ENCODE peak calls at places on chromosome 11, in six cellular contexts. G is sigmoid colon, R is breast epithelium, W is heart left ventricle, J is esophagus squamous epithelium, B is tibial nerve. I is an unnamed sample. For H3K4me1, the result is how much of the 10 kb centered on the place peaks cover.

GRCh38 chr11:116712428-116712827 is 60.4 kb downstream of the BUD13 start:
- DNase-seq in G (no peak), R (no peak), W (no peak), J (no peak), B (no peak), I (no peak)

GRCh38 chr11:44760917-44761545 is 34.3 kb downstream of the TSPAN18 start:
- DNase-seq in G (peak), R (no peak), W (no peak), J (no peak), B (no peak), I (peak)

GRCh38 chr11:69647761-69648497 is 7.0 kb downstream of the CCND1 start:
- DNase-seq in G (peak), R (no peak), W (peak), J (no peak), B (no peak), I (no peak)

GRCh38 chr11:93986716-93987115 is 34.4 kb upstream of the HEPHL1 start:
- DNase-seq in G (no peak), R (peak), W (no peak), J (no peak), B (no peak), I (peak)

GRCh38 chr11:124301482-124301881 is 12.3 kb downstream of the OR8D1 start:
- DNase-seq in G (no peak), R (no peak), W (no peak), J (no peak), B (no peak), I (no peak)

GRCh38 chr11:113494021-113494420 is 18.8 kb upstream of the DRD2 start:
- DNase-seq in G (no peak), R (no peak), W (no peak), J (no peak), B (no peak), I (no peak)

GRCh38 chr11:97729546-97730272 is 1291.0 kb upstream of the CNTN5 start:
- DNase-seq in G (no peak), R (no peak), W (no peak), J (no peak), B (no peak), I (no peak)

GRCh38 chr11:85232559-85232958 is 394.6 kb downstream of the DLG2 start:
- DNase-seq in G (no peak), R (no peak), W (no peak), J (no peak), B (no peak), I (no peak)

GRCh38 chr11:65090628-65091027 is 5.4 kb upstream of the VPS51 start:
- DNase-seq in G (no peak), R (no peak), W (no peak), J (no peak), B (no peak), I (no peak)

GRCh38 chr11:10743354-10744035 is 7.6 kb upstream of the CTR9 start:
- DNase-seq in G (no peak), R (no peak), W (peak), J (no peak), B (no peak), I (no peak)

GRCh38 chr11:69677744-69678143 is 2.6 kb upstream of the LTO1 start:
- DNase-seq in G (no peak), R (no peak), W (no peak), J (no peak), B (no peak), I (no peak)

GRCh38 chr11:68461284-68461861 is 821 bp downstream of the PPP6R3 start:
- DNase-seq in G (no peak), R (no peak), W (no peak), J (no peak), B (no peak), I (no peak)

GRCh38 chr11:110086892-110087309 is 6.3 kb upstream of the ZC3H12C start:
- DNase-seq in G (no peak), R (no peak), W (no peak), J (no peak), B (no peak), I (no peak)

GRCh38 chr11:75389276-75389605 is 10.1 kb upstream of the RPS3 start:
- DNase-seq in G (peak), R (no peak), W (no peak), J (no peak), B (no peak), I (no peak)

GRCh38 chr11:34819740-34820482 is 96.3 kb downstream of the APIP start:
- DNase-seq in G (no peak), R (no peak), W (no peak), J (no peak), B (no peak), I (no peak)

GRCh38 chr11:82686211-82686610 is 47.5 kb downstream of the FAM181B start:
- DNase-seq in G (no peak), R (no peak), W (no peak), J (no peak), B (no peak), I (no peak)

GRCh38 chr11:75351541-75352416 is at the start of gene ARRB1:
- DNase-seq in G (peak), R (no peak), W (peak), J (no peak), B (peak), I (peak)

GRCh38 chr11:116973270-116973669 is 125.0 kb downstream of the SIK3 start:
- DNase-seq in G (no peak), R (no peak), W (no peak), J (no peak), B (no peak), I (no peak)

GRCh38 chr11:132472411-132473205 is 1059.7 kb downstream of the OPCML start:
- DNase-seq in G (no peak), R (no peak), W (no peak), J (no peak), B (no peak), I (no peak)

GRCh38 chr11:13923716-13924650 is 38.5 kb upstream of the SPON1 start:
- DNase-seq in G (no peak), R (no peak), W (no peak), J (no peak), B (no peak), I (no peak)

GRCh38 chr11:62025429-62026105 is 58.1 kb upstream of the FTH1 start:
- DNase-seq in G (peak), R (peak), W (peak), J (peak), B (peak), I (peak)

GRCh38 chr11:103903005-103903404 is 133.4 kb upstream of the DDI1 start:
- DNase-seq in G (no peak), R (no peak), W (no peak), J (no peak), B (no peak), I (no peak)

GRCh38 chr11:114163231-114163631 is 103.7 kb downstream of the ZBTB16 start:
- DNase-seq in G (peak), R (no peak), W (no peak), J (no peak), B (no peak), I (peak)

GRCh38 chr11:86248609-86249008 is 4.1 kb downstream of the EED start:
- DNase-seq in G (no peak), R (no peak), W (no peak), J (no peak), B (no peak), I (no peak)

GRCh38 chr11:86592047-86592564 is 80.3 kb downstream of the ME3 start:
- DNase-seq in G (no peak), R (no peak), W (no peak), J (no peak), B (no peak), I (no peak)

GRCh38 chr11:95991545-95991944 is 67.6 kb upstream of the MTMR2 start:
- DNase-seq in G (no peak), R (no peak), W (no peak), J (no peak), B (no peak), I (no peak)

GRCh38 chr11:95152878-95153856 is 63.5 kb downstream of the ENDOD1 start:
- DNase-seq in G (no peak), R (no peak), W (no peak), J (no peak), B (no peak), I (no peak)

GRCh38 chr11:118375980-118376379 is 16.6 kb downstream of the UBE4A start:
- DNase-seq in G (no peak), R (no peak), W (no peak), J (no peak), B (no peak), I (no peak)

GRCh38 chr11:123642435-123642834 is 12.0 kb downstream of the SCN3B start:
- DNase-seq in G (no peak), R (no peak), W (no peak), J (no peak), B (no peak), I (no peak)

GRCh38 chr11:2700415-2701211 is 819 bp upstream of the KCNQ1OT1 start:
- DNase-seq in G (peak), R (peak), W (peak), J (no peak), B (peak), I (peak)
- TF ChIP-seq POLR2A in G (no peak), R (peak), W (no peak), J (peak), B (peak), I (no peak)

DNA sequence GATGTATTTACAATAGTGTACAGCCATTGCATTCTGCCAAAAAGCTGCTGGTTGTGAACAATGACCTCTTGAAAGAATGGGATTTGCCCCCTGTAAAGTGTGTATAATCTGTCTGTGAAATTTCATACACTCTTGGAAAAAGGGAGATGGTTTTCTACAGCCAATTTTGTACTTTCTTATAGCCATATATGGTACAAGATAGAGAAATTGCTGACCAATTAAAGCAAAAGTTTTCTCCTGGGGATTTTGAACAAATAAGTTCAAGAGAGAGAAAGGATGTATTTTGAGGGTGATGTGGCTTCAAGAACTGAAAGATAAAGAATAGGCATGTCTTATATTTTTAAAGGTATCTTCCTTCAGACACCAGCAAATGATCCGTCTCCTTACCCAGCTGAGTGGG is 211.0 kb downstream of the NAV2 start:
- DNase-seq in G (no peak), R (no peak), W (no peak), J (no peak), B (no peak), I (no peak)
- H3K4me1 ChIP-seq in G (half or more), R (under half), W (under half), J (under half), B (under half), I (under half)

GRCh38 chr11:27241316-27242122 is 121.5 kb downstream of the CCDC34 start:
- DNase-seq in G (no peak), R (no peak), W (no peak), J (no peak), B (no peak), I (no peak)
- TF ChIP-seq POLR2A in G (no peak), R (no peak), W (no peak), J (no peak), B (no peak), I (no peak)

GRCh38 chr11:47842749-47843148 is 5.4 kb downstream of the NUP160 start:
- DNase-seq in G (no peak), R (no peak), W (no peak), J (no peak), B (no peak), I (no peak)

GRCh38 chr11:47837292-47837691 is 10.9 kb downstream of the NUP160 start:
- DNase-seq in G (no peak), R (no peak), W (no peak), J (no peak), B (no peak), I (peak)

GRCh38 chr11:47843354-47844060 is 4.6 kb downstream of the NUP160 start:
- DNase-seq in G (no peak), R (no peak), W (no peak), J (no peak), B (no peak), I (no peak)

DNA sequence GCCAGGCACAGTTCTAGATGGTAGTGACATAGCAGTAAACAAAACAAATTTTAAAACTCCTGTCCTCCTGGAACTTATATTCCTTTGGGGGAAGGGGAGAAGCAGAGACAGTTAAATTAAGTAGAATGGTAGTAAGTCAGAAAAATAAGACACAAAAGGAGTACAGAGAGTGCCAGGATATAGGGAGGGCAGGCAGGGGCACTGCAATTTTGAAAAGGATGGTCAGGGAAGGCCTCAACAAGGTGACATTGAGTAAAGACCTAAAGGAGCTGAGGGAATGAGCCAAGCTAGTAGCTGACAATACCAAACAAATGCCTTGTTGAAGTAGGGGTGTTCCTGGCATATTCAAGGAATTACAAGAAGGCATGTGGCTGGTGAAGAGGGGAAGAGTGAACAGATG is 10.2 kb downstream of the NUP160 start:
- DNase-seq in G (no peak), R (no peak), W (no peak), J (no peak), B (no peak), I (no peak)
- H3K4me1 ChIP-seq in G (under half), R (under half), W (under half), J (under half), B (under half), I (under half)

DNA sequence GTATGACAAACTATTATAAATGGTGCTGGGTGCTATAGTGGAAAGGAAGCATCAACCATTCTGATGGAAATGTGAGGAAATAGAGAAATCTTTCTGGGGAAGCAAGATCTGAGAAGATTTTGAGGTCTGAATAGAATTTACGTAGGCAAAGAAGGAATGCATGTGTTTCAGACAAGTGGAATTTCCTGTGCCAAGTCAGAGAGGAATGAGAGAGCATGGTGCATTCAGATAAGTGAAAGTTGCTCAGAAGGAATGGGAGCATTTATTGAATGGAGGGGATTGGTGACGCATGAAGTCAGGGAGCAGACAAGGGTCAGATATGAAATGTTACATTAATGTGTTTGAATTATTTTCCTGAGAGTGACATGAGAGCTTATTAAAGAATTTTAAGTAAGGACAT is 725.5 kb downstream of the METTL15 start:
- DNase-seq in G (no peak), R (no peak), W (no peak), J (no peak), B (no peak), I (no peak)
- TF ChIP-seq POLR2A in G (no peak), R (no peak), W (no peak), J (no peak), B (no peak), I (no peak)

GRCh38 chr11:80255021-80255420 is 814.2 kb upstream of the TENM4 start:
- DNase-seq in G (no peak), R (no peak), W (no peak), J (no peak), B (no peak), I (no peak)
- H3K4me1 ChIP-seq in G (under half), R (under half), W (under half), J (under half), B (under half), I (under half)

GRCh38 chr11:112073941-112074811 is at the start of the genes NKAPD1 and PIH1D2:
- DNase-seq in G (peak), R (peak), W (peak), J (peak), B (peak), I (peak)
- TF ChIP-seq POLR2A in G (no peak), R (no peak), W (no peak), J (peak), B (peak), I (no peak)

GRCh38 chr11:73172992-73173656 is 31.0 kb upstream of the FCHSD2 start:
- DNase-seq in G (peak), R (no peak), W (no peak), J (no peak), B (no peak), I (no peak)
- H3K4me1 ChIP-seq in G (under half), R (under half), W (half or more), J (under half), B (under half), I (under half)

GRCh38 chr11:66239998-66240780 is 28.2 kb upstream of the RAB1B start:
- DNase-seq in G (no peak), R (no peak), W (no peak), J (no peak), B (no peak), I (no peak)
- TF ChIP-seq POLR2A in G (no peak), R (no peak), W (no peak), J (no peak), B (no peak), I (no peak)